ENCODE peak calls at places on chromosomes 11 and 22, in four cellular contexts. N is nephron progenitor cell, V is HFFc6, I is transverse colon. C is an unnamed sample.

GRCh38 chr11:104106136-104106754 is 57.7 kb downstream of the PDGFD start:
- DNase-seq in N (no peak), V (peak; percentile 68), I (no peak), C (no peak)

GRCh38 chr22:25827415-25827814 is 85.4 kb downstream of the MYO18B start:
- DNase-seq in N (no peak), V (no peak), I (no peak), C (no peak)

GRCh38 chr11:69374110-69374981 is 80.4 kb downstream of the MYEOV start:
- DNase-seq in N (no peak), V (no peak), I (peak; percentile 73), C (peak; percentile 49)

GRCh38 chr11:107044503-107044902 is 26.2 kb upstream of the GUCY1A2 start:
- DNase-seq in N (no peak), V (no peak), I (no peak), C (no peak)

GRCh38 chr11:6258141-6258540 is 1.5 kb upstream of the CCKBR start:
- DNase-seq in N (no peak), V (no peak), I (no peak), C (no peak)

GRCh38 chr11:23212829-23213228 is 352.6 kb upstream of the CCDC179 start:
- DNase-seq in N (no peak), V (no peak), I (no peak), C (no peak)

GRCh38 chr11:110376711-110377324 is 52.9 kb upstream of the FDX1 start:
- DNase-seq in N (peak; percentile 38), V (peak; percentile 73), I (peak; percentile 68), C (peak; percentile 48)

GRCh38 chr11:97961431-97961830 is 1059.3 kb upstream of the CNTN5 start:
- DNase-seq in N (no peak), V (no peak), I (no peak), C (no peak)

GRCh38 chr11:70510571-70510970 is 112.2 kb downstream of the CTTN start:
- DNase-seq in N (no peak), V (no peak), I (no peak), C (no peak)

GRCh38 chr22:31093090-31093850 is 12.2 kb downstream of the SMTN start:
- DNase-seq in N (no peak), V (no peak), I (peak; percentile 59), C (no peak)

GRCh38 chr11:124756753-124757227 is 4.7 kb upstream of the VSIG2 start:
- DNase-seq in N (no peak), V (no peak), I (no peak), C (no peak)

GRCh38 chr11:124759268-124760204 is 2.6 kb downstream of the ESAM start:
- DNase-seq in N (no peak), V (no peak), I (no peak), C (peak; percentile 54)

GRCh38 chr11:124756033-124756752 is 4.1 kb upstream of the VSIG2 start:
- DNase-seq in N (no peak), V (no peak), I (no peak), C (no peak)

GRCh38 chr11:124758355-124759267 is 3.5 kb downstream of the ESAM start:
- DNase-seq in N (peak; percentile 84), V (peak; percentile 41), I (peak; percentile 91), C (peak; percentile 89)

DNA sequence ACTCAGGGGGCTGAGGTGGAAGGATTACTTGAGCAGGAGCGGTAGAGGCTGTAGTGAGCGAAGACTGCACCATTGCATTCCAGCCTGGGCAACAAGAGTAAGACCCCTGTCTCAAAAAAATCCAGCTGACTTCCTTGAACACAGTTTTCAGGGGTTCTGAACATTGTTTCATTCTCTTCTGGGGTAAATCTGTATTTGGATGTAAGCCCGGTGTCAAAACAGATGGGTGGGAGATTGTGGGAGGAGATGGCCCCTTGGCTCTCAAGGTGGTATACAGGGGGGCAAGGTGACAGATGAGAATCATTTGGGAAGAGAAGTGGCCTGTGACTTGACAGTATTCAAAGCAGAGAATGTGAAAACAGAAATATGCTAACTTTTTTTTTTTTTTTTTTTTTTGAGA is 4.8 kb downstream of the ESAM start:
- DNase-seq in N (no peak), V (no peak), I (no peak), C (no peak)
- TF ChIP-seq CTCF in N (no peak), V (no peak), I (no peak), C (no peak)

GRCh38 chr11:76836613-76837291 is 24.0 kb upstream of the ACER3 start:
- DNase-seq in N (no peak), V (no peak), I (peak; percentile 51), C (no peak)
- TF ChIP-seq CTCF in N (no peak), V (peak; percentile 32), I (no peak), C (no peak)

DNA sequence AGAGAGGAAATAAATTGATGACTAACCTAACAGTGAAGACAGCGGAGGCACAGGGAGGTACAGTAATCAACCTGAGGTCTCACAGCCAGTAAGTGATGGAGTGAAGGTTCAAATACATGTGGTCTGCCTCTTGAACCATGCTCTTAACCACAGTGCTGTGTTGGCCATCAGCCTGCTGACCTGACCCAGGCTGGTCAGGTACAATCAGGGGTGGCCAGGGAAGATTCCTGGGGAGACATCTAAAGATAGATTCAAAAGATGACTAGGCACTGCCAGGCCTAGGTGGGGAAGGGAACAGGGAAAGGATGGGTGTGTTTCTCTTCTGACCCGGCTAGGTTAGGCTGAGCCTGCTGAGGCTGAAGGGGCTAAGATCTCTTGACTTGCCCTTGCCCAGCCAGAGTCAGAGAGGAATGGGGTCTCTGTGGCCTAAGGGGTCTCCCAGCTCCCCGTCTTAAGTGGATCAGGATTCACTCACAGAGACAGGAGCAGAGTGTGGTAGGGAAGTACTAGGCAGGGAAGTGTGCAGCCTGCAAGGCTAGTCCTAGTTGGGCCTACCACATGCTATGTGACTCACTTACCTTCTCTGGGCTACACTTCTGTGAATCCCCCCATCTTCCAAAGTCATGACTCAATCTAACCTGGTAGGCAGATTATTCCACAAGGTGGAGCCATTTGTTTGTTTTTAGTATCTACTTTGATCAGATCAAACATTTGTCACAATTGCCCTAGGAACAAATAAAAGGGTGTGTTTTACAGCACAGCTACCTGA is 10.4 kb upstream of the SREBF2 start:
- DNase-seq in N (no peak), V (peak; percentile 74), I (no peak), C (no peak)
- TF ChIP-seq CTCF in N (peak; percentile 18), V (peak; percentile 78), I (peak; percentile 87), C (peak; percentile 15)

DNA sequence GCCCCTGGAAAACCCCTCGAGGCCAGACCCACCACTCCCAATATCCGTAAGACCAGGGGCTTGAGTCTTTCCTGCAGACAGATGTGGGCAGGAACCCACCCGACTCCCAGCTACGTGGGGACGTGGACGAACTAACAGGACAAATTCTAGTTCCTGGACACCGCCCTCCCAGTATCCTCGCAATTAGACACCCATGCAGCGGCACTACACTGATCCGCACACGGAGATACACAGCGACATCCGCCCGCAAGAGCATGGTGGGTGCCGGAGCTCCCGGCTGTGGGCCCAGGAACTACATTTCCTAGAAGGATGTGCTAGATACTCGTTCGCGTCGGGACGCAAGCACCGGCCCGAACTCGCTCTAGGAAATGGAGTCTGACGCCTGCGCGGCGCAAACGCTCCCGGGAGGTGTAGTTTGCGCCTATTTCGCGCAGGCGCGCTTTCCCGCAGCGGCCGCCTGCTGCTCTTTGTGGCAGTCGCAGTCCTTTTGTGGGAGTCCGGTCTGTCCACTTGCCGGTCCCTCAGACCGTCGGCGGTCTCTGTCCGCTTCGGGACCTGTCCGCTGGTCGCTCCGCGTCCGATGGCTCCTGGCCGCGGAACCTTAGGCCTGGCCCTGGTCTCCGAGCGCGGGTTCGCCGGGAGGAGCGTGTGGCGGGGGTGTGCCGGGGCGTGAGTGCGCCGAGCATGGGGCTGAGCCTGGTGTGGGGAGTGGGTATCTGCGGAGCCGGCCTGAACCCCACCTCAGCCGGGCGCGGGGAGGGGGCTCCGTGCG is at the start of gene ZNF74:
- DNase-seq in N (peak; percentile 86), V (peak; percentile 82), I (peak; percentile 91), C (peak; percentile 91)
- TF ChIP-seq CTCF in N (no peak), V (peak; percentile 21), I (no peak), C (no peak)